ENCODE peak calls at places on chromosomes 13 and 19, in eight cellular contexts. One of them, this sample, is unnamed.

GRCh38 chr13:44364601-44365000 is 9.0 kb upstream of the SERP2 start:
- DNase-seq in tibial artery: no peak
- DNase-seq in A172: peak; percentile 90
- DNase-seq in fibroblast of the conjunctiva: no peak
- DNase-seq in NCI-H1105: no peak
- DNase-seq in HS-5: peak; percentile 42
- DNase-seq in stimulated activated CD4-positive, alpha-beta T cell treated with anti-CD3 and anti-CD28 coated beads, Interleukin-12 subunit alpha, Interleukin-12 subunit beta, amount 100 ng/mL, for 4 hours: no peak
- DNase-seq in NCI-H774: no peak
- DNase-seq in this sample: peak; percentile 2

GRCh38 chr13:33249066-33249465 is 36.5 kb downstream of the STARD13 start:
- DNase-seq in stimulated activated CD4-positive, alpha-beta T cell treated with anti-CD3 and anti-CD28 coated beads, Interleukin-12 subunit alpha, Interleukin-12 subunit beta, amount 100 ng/mL, for 4 hours: no peak
- DNase-seq in NCI-H1105: no peak
- DNase-seq in fibroblast of the conjunctiva: no peak
- DNase-seq in NCI-H774: no peak
- DNase-seq in HS-5: peak; percentile 53
- DNase-seq in tibial artery: no peak
- DNase-seq in A172: peak; percentile 62
- DNase-seq in this sample: no peak

GRCh38 chr19:18176367-18177310 is 3.0 kb downstream of the IFI30 start:
- DNase-seq in NCI-H1105: no peak
- DNase-seq in stimulated activated CD4-positive, alpha-beta T cell treated with anti-CD3 and anti-CD28 coated beads, Interleukin-12 subunit alpha, Interleukin-12 subunit beta, amount 100 ng/mL, for 4 hours: no peak
- DNase-seq in HS-5: no peak
- DNase-seq in A172: no peak
- DNase-seq in NCI-H774: no peak
- DNase-seq in fibroblast of the conjunctiva: no peak
- DNase-seq in tibial artery: no peak
- DNase-seq in this sample: no peak

GRCh38 chr13:24396821-24397220 is 87.4 kb downstream of the C1QTNF9 start:
- DNase-seq in fibroblast of the conjunctiva: no peak
- DNase-seq in A172: no peak
- DNase-seq in NCI-H1105: no peak
- DNase-seq in NCI-H774: no peak
- DNase-seq in tibial artery: no peak
- DNase-seq in stimulated activated CD4-positive, alpha-beta T cell treated with anti-CD3 and anti-CD28 coated beads, Interleukin-12 subunit alpha, Interleukin-12 subunit beta, amount 100 ng/mL, for 4 hours: no peak
- DNase-seq in HS-5: no peak
- DNase-seq in this sample: no peak

GRCh38 chr19:12792048-12792852 is 964 bp downstream of the JUNB start:
- DNase-seq in tibial artery: peak; percentile 82
- DNase-seq in fibroblast of the conjunctiva: no peak
- DNase-seq in stimulated activated CD4-positive, alpha-beta T cell treated with anti-CD3 and anti-CD28 coated beads, Interleukin-12 subunit alpha, Interleukin-12 subunit beta, amount 100 ng/mL, for 4 hours: peak; percentile 71
- DNase-seq in HS-5: no peak
- DNase-seq in A172: peak; percentile 40
- DNase-seq in NCI-H1105: peak; percentile 65
- DNase-seq in NCI-H774: peak; percentile 51
- DNase-seq in this sample: peak; percentile 55

GRCh38 chr13:97000295-97000925 is 6.1 kb upstream of the OXGR1 start:
- DNase-seq in tibial artery: no peak
- DNase-seq in HS-5: no peak
- DNase-seq in NCI-H774: no peak
- DNase-seq in fibroblast of the conjunctiva: no peak
- DNase-seq in NCI-H1105: no peak
- DNase-seq in A172: peak; percentile 13
- DNase-seq in stimulated activated CD4-positive, alpha-beta T cell treated with anti-CD3 and anti-CD28 coated beads, Interleukin-12 subunit alpha, Interleukin-12 subunit beta, amount 100 ng/mL, for 4 hours: no peak
- DNase-seq in this sample: no peak

GRCh38 chr13:40231311-40231710 is 435.1 kb downstream of the FOXO1 start:
- DNase-seq in stimulated activated CD4-positive, alpha-beta T cell treated with anti-CD3 and anti-CD28 coated beads, Interleukin-12 subunit alpha, Interleukin-12 subunit beta, amount 100 ng/mL, for 4 hours: no peak
- DNase-seq in A172: no peak
- DNase-seq in NCI-H1105: no peak
- DNase-seq in HS-5: no peak
- DNase-seq in tibial artery: no peak
- DNase-seq in NCI-H774: no peak
- DNase-seq in fibroblast of the conjunctiva: no peak
- DNase-seq in this sample: no peak

GRCh38 chr19:41958367-41959055 is 610 bp downstream of the RABAC1 start:
- DNase-seq in stimulated activated CD4-positive, alpha-beta T cell treated with anti-CD3 and anti-CD28 coated beads, Interleukin-12 subunit alpha, Interleukin-12 subunit beta, amount 100 ng/mL, for 4 hours: peak; percentile 86
- DNase-seq in A172: peak; percentile 72
- DNase-seq in NCI-H774: peak; percentile 52
- DNase-seq in NCI-H1105: peak; percentile 79
- DNase-seq in tibial artery: peak; percentile 92
- DNase-seq in fibroblast of the conjunctiva: peak; percentile 26
- DNase-seq in HS-5: no peak
- DNase-seq in this sample: peak; percentile 62

GRCh38 chr19:13260883-13261653 is 110.9 kb downstream of the IER2 start:
- DNase-seq in A172: peak; percentile 94
- DNase-seq in NCI-H1105: no peak
- DNase-seq in HS-5: peak; percentile 95
- DNase-seq in stimulated activated CD4-positive, alpha-beta T cell treated with anti-CD3 and anti-CD28 coated beads, Interleukin-12 subunit alpha, Interleukin-12 subunit beta, amount 100 ng/mL, for 4 hours: no peak
- DNase-seq in fibroblast of the conjunctiva: peak; percentile 39
- DNase-seq in NCI-H774: no peak
- DNase-seq in tibial artery: no peak
- DNase-seq in this sample: peak; percentile 73

GRCh38 chr19:16834747-16835146 is 5.5 kb downstream of the SIN3B start:
- DNase-seq in NCI-H774: no peak
- DNase-seq in tibial artery: no peak
- DNase-seq in A172: peak; percentile 45
- DNase-seq in fibroblast of the conjunctiva: no peak
- DNase-seq in stimulated activated CD4-positive, alpha-beta T cell treated with anti-CD3 and anti-CD28 coated beads, Interleukin-12 subunit alpha, Interleukin-12 subunit beta, amount 100 ng/mL, for 4 hours: no peak
- DNase-seq in NCI-H1105: no peak
- DNase-seq in HS-5: no peak
- DNase-seq in this sample: no peak

GRCh38 chr19:57317503-57317902 is 2.8 kb upstream of the ZNF543 start:
- DNase-seq in A172: no peak
- DNase-seq in fibroblast of the conjunctiva: no peak
- DNase-seq in stimulated activated CD4-positive, alpha-beta T cell treated with anti-CD3 and anti-CD28 coated beads, Interleukin-12 subunit alpha, Interleukin-12 subunit beta, amount 100 ng/mL, for 4 hours: no peak
- DNase-seq in tibial artery: no peak
- DNase-seq in HS-5: no peak
- DNase-seq in NCI-H1105: no peak
- DNase-seq in NCI-H774: no peak
- DNase-seq in this sample: no peak

GRCh38 chr19:31351212-31352193 is 2.3 kb upstream of the TSHZ3 start:
- DNase-seq in A172: peak; percentile 40
- DNase-seq in fibroblast of the conjunctiva: no peak
- DNase-seq in HS-5: no peak
- DNase-seq in NCI-H774: no peak
- DNase-seq in NCI-H1105: no peak
- DNase-seq in tibial artery: no peak
- DNase-seq in stimulated activated CD4-positive, alpha-beta T cell treated with anti-CD3 and anti-CD28 coated beads, Interleukin-12 subunit alpha, Interleukin-12 subunit beta, amount 100 ng/mL, for 4 hours: no peak
- DNase-seq in this sample: peak; percentile 55

GRCh38 chr13:74035881-74036280 is 98.3 kb downstream of the KLF12 start:
- DNase-seq in NCI-H774: no peak
- DNase-seq in fibroblast of the conjunctiva: no peak
- DNase-seq in HS-5: no peak
- DNase-seq in NCI-H1105: no peak
- DNase-seq in stimulated activated CD4-positive, alpha-beta T cell treated with anti-CD3 and anti-CD28 coated beads, Interleukin-12 subunit alpha, Interleukin-12 subunit beta, amount 100 ng/mL, for 4 hours: no peak
- DNase-seq in tibial artery: no peak
- DNase-seq in A172: no peak
- DNase-seq in this sample: no peak